ENCODE peak calls at places on chromosomes 7 and 10, in seven cellular contexts. N, Z, M, W, Y, I and A are unnamed samples.

GRCh38 chr7:107995184-107996071 is 7.5 kb downstream of the LAMB1 start:
- DNase-seq in M (no peak), Z (peak; percentile 81), N (no peak), I (peak; percentile 94), Y (peak; percentile 90), W (no peak), A (no peak)

GRCh38 chr7:95520136-95520535 is 34.4 kb downstream of the ASB4 start:
- DNase-seq in Z (no peak), W (no peak), M (no peak), I (no peak), Y (no peak), N (no peak), A (no peak)

GRCh38 chr10:74824184-74825032 is 2.0 kb upstream of the KAT6B start:
- DNase-seq in I (no peak), Y (peak; percentile 10), M (peak; percentile 22), Z (peak; percentile 28), N (peak; percentile 36), W (no peak), A (no peak)

GRCh38 chr7:102860351-102860811 is 52.4 kb upstream of the LRRC17 start:
- DNase-seq in Y (peak; percentile 93), W (no peak), I (peak; percentile 88), N (no peak), M (no peak), Z (peak; percentile 98), A (peak; percentile 44)

GRCh38 chr10:15324611-15325010 is 46.5 kb downstream of the FAM171A1 start:
- DNase-seq in M (no peak), Z (no peak), W (no peak), Y (no peak), N (no peak), I (peak; percentile 65), A (peak; percentile 76)

GRCh38 chr7:91251877-91252276 is 12.4 kb upstream of the FZD1 start:
- DNase-seq in Y (no peak), Z (no peak), M (no peak), N (no peak), W (no peak), I (no peak), A (no peak)

GRCh38 chr7:1053002-1053411 is 8.7 kb downstream of the GPR146 start:
- DNase-seq in Y (no peak), I (no peak), N (peak; percentile 45), W (no peak), Z (no peak), M (no peak), A (no peak)

GRCh38 chr7:101944611-101945010 is 127.2 kb downstream of the CUX1 start:
- DNase-seq in Y (no peak), N (no peak), Z (no peak), W (no peak), M (no peak), I (no peak), A (no peak)

GRCh38 chr7:99553039-99553438 is 1.1 kb upstream of the FAM200A start:
- DNase-seq in W (no peak), Z (no peak), N (no peak), M (no peak), Y (no peak), I (no peak), A (no peak)

GRCh38 chr10:29858352-29859267 is 200.8 kb downstream of the JCAD start:
- DNase-seq in M (peak; percentile 52), Z (peak; percentile 89), N (peak; percentile 65), Y (peak; percentile 73), I (peak; percentile 87), W (peak; percentile 39), A (no peak)

GRCh38 chr7:108091461-108091831 is 38.7 kb downstream of the LAMB4 start:
- DNase-seq in M (no peak), N (no peak), Z (no peak), Y (no peak), W (no peak), I (no peak), A (no peak)

GRCh38 chr7:104206841-104207240 is 972 bp downstream of the ORC5 start:
- DNase-seq in N (no peak), Z (no peak), Y (no peak), M (no peak), I (no peak), W (no peak), A (no peak)
- TF ChIP-seq CTCF in N (no peak), Z (no peak), Y (no peak), M (no peak), I (no peak), W (no peak), A (no peak)

DNA sequence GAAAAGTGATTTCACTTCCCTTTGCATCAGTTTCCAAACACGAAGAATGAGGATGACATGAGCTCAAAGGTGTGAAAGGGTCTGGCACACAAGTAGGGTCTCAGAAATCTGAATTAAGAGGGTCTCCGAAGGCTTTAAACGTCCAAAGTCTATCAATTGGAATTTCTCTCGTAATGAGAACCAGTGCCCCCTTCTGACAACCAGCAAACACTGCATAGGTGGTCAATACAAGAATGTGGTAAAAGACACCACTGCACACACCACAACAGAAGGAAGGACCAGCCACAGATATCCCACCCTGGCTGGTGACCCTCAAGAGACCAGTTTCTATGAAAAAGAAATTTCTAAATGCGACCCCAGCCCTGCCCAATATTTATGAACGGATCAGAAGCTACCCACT is 78.1 kb downstream of the CALN1 start:
- DNase-seq in M (no peak), Z (no peak), I (no peak), W (no peak), Y (no peak), N (no peak), A (no peak)
- TF ChIP-seq CTCF in M (no peak), Z (no peak), I (no peak), W (peak; percentile 55), Y (no peak), N (peak; percentile 8), A (no peak)

GRCh38 chr10:103699611-103700435 is 155.6 kb downstream of the SH3PXD2A start:
- DNase-seq in Y (no peak), Z (no peak), W (no peak), M (no peak), I (no peak), N (no peak), A (no peak)
- TF ChIP-seq CTCF in Y (peak; percentile 6), Z (peak; percentile 9), W (no peak), M (no peak), I (peak; percentile 21), N (no peak), A (peak; percentile 29)

GRCh38 chr7:139354729-139355128 is 5.0 kb upstream of the LUC7L2 start:
- DNase-seq in W (no peak), N (no peak), M (no peak), Z (no peak), Y (no peak), I (no peak), A (no peak)
- TF ChIP-seq CTCF in W (no peak), N (no peak), M (no peak), Z (no peak), Y (no peak), I (no peak), A (no peak)